ENCODE peak calls at places on chromosomes 7 and 10, in six cellular contexts. X, J, H, D, L and Y are unnamed samples.

GRCh38 chr7:97454636-97455035 is 277.2 kb upstream of the TAC1 start:
- DNase-seq in X (no peak), J (no peak), H (no peak), D (no peak), L (no peak), Y (no peak)

GRCh38 chr7:5354460-5355279 is 69.0 kb downstream of the TNRC18 start:
- DNase-seq in X (peak; percentile 64), J (no peak), H (no peak), D (peak; percentile 68), L (no peak), Y (no peak)

GRCh38 chr7:2970307-2970664 is 73.4 kb downstream of the CARD11 start:
- DNase-seq in X (no peak), J (no peak), H (no peak), D (no peak), L (peak; percentile 40), Y (no peak)

GRCh38 chr10:90111671-90112070 is 410.3 kb downstream of the KIF20B start:
- DNase-seq in X (no peak), J (no peak), H (no peak), D (no peak), L (no peak), Y (no peak)

GRCh38 chr7:148806187-148806586 is 77.9 kb downstream of the EZH2 start:
- DNase-seq in X (no peak), J (no peak), H (no peak), D (no peak), L (no peak), Y (no peak)

GRCh38 chr7:132075573-132075972 is 500.7 kb downstream of the PLXNA4 start:
- DNase-seq in X (no peak), J (no peak), H (no peak), D (no peak), L (no peak), Y (no peak)

GRCh38 chr7:66739477-66739876 is 1.1 kb upstream of the RABGEF1 start:
- DNase-seq in X (no peak), J (no peak), H (no peak), D (no peak), L (no peak), Y (no peak)

GRCh38 chr7:91185771-91186170 is 78.5 kb upstream of the FZD1 start:
- DNase-seq in X (no peak), J (no peak), H (no peak), D (no peak), L (no peak), Y (no peak)

GRCh38 chr10:62792261-62792660 is 12.3 kb upstream of the ADO start:
- DNase-seq in X (no peak), J (no peak), H (no peak), D (no peak), L (no peak), Y (no peak)

GRCh38 chr10:123408660-123409059 is 254.5 kb downstream of the BUB3 start:
- DNase-seq in X (no peak), J (no peak), H (no peak), D (no peak), L (no peak), Y (no peak)

GRCh38 chr10:44383749-44384600 is 922 bp downstream of the CXCL12 start:
- DNase-seq in X (peak; percentile 49), J (no peak), H (no peak), D (peak; percentile 56), L (peak; percentile 40), Y (peak; percentile 73)

GRCh38 chr10:7199152-7199760 is 211.6 kb downstream of the SFMBT2 start:
- DNase-seq in X (no peak), J (no peak), H (no peak), D (no peak), L (no peak), Y (no peak)

GRCh38 chr7:55065079-55065478 is 46.3 kb downstream of the EGFR start:
- DNase-seq in X (peak; percentile 62), J (no peak), H (no peak), D (no peak), L (peak; percentile 34), Y (no peak)

GRCh38 chr10:61024801-61025201 is 80.8 kb upstream of the RHOBTB1 start:
- DNase-seq in X (no peak), J (no peak), H (no peak), D (no peak), L (no peak), Y (no peak)

GRCh38 chr7:1946461-1947450 is 276.7 kb downstream of the ELFN1 start:
- DNase-seq in X (peak; percentile 13), J (no peak), H (no peak), D (no peak), L (no peak), Y (no peak)

GRCh38 chr10:62352356-62352963 is 21.7 kb upstream of the ZNF365 start:
- DNase-seq in X (no peak), J (no peak), H (no peak), D (no peak), L (no peak), Y (no peak)

GRCh38 chr7:67311901-67312300 is 315.3 kb downstream of the TYW1 start:
- DNase-seq in X (no peak), J (no peak), H (no peak), D (no peak), L (no peak), Y (no peak)

GRCh38 chr7:45237788-45238461 is 80.3 kb downstream of the RAMP3 start:
- DNase-seq in X (no peak), J (no peak), H (no peak), D (no peak), L (no peak), Y (peak; percentile 69)

GRCh38 chr7:124031919-124032318 is 948 bp downstream of the TMEM229A start:
- DNase-seq in X (no peak), J (no peak), H (no peak), D (no peak), L (no peak), Y (no peak)

GRCh38 chr10:133379152-133379800 is at the start of gene PAOX:
- DNase-seq in X (peak; percentile 89), J (no peak), H (no peak), D (peak; percentile 81), L (no peak), Y (no peak)

GRCh38 chr7:141928147-141928894 is 12.1 kb downstream of the OR9A4 start:
- DNase-seq in X (no peak), J (no peak), H (no peak), D (no peak), L (no peak), Y (no peak)

GRCh38 chr7:28748934-28749584 is 209.1 kb downstream of the TRIL start:
- DNase-seq in X (no peak), J (no peak), H (no peak), D (no peak), L (no peak), Y (no peak)

GRCh38 chr7:54932818-54933543 is 85.8 kb upstream of the EGFR start:
- DNase-seq in X (peak; percentile 79), J (no peak), H (peak; percentile 24), D (peak; percentile 81), L (no peak), Y (no peak)

DNA sequence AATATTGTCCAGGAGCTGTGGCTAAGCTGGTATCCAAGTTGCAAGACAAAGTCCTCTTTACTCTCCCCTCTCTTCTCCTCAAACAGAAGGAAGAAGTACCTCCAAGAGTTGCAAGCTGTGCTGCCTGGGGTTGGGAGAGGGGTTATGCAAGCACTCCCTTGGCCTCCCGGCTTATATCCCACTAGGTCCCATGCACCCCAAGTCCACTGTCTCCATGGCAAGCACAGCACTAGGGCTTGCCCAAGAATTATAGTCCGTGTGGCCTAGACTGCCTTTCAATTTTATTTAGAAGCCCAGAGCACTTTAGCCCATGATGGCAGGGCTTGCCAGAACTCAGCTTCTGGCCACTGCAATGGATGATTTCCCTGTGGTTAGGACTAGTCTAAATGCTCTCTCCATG is 40.4 kb upstream of the TECTB start:
- DNase-seq in X (no peak), J (no peak), H (no peak), D (no peak), L (no peak), Y (no peak)
- TF ChIP-seq CTCF in X (no peak), J (no peak), H (no peak), D (no peak), L (no peak), Y (no peak)

GRCh38 chr10:118870467-118871243 is 115.9 kb upstream of the CACUL1 start:
- DNase-seq in X (no peak), J (no peak), H (peak; percentile 76), D (peak; percentile 29), L (no peak), Y (no peak)

GRCh38 chr10:118871244-118871865 is 116.6 kb upstream of the CACUL1 start:
- DNase-seq in X (no peak), J (no peak), H (no peak), D (no peak), L (no peak), Y (no peak)

GRCh38 chr10:118867768-118868167 is 113.0 kb upstream of the CACUL1 start:
- DNase-seq in X (no peak), J (no peak), H (no peak), D (no peak), L (no peak), Y (no peak)

GRCh38 chr10:118868618-118869017 is 113.8 kb upstream of the CACUL1 start:
- DNase-seq in X (no peak), J (no peak), H (no peak), D (no peak), L (no peak), Y (no peak)

DNA sequence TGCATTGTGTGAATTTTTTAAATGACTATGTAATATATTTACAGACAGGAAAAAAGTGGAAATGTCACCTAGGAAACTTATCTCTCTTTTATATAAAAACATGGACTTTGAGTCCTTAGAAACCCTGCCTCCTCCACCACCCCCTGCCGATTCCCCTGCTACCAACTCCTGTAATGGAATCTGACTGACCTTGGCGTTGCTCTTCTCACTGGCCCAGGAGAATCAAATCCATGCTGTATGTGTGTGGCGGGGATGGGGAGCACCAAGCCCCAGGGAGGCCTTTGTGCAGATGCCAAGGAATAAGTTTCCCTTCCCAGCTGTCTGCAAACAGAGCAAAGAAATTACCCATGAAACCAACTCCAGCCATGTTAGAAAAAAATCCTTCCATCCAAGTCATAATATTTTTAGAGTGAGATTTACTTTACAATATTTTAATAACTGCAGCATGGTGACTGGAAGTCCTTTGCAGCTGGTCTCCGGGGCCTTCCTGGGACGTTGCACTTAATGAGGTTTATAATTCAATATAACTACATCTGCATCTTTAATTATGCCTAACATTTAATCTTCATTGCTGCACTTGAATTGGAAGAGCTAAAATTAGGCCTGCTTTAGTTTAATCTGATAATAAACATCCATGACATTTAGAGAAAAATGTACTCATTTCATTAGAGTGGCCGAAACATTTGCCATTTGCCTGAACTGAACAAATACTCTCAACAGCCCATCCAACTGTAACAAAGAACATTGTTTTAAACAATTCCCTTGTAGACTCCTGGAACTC is 111.4 kb upstream of the CACUL1 start:
- DNase-seq in X (no peak), J (no peak), H (no peak), D (no peak), L (no peak), Y (no peak)
- TF ChIP-seq CTCF in X (no peak), J (no peak), H (no peak), D (no peak), L (no peak), Y (no peak)

GRCh38 chr7:127158659-127159058 is 94.1 kb downstream of the GRM8 start:
- DNase-seq in X (no peak), J (no peak), H (no peak), D (no peak), L (no peak), Y (no peak)
- TF ChIP-seq CTCF in X (no peak), J (no peak), H (peak; percentile 40), D (no peak), L (no peak), Y (no peak)

DNA sequence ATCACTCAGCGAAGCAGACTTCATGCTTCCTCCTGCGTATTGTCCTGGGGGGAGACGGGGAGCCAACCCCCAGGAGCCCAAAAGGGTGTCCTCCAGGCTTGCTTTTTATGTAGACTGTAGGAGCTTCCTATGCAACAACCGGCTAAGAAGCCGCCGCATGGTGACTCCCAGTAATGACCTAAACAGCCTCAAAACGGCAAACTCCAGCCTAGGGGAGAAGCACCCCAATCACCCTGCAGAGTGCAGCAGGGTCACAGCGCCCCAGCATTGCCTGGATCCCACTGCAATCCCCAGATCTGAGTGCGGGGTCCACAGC is 52.0 kb downstream of the PROSER2 start:
- DNase-seq in X (no peak), J (no peak), H (no peak), D (no peak), L (no peak), Y (no peak)
- TF ChIP-seq CTCF in X (no peak), J (no peak), H (no peak), D (no peak), L (no peak), Y (no peak)